ENCODE peak calls at places on chromosomes 1 and 21, in six cellular contexts. J, Q, G, C, U and Y are unnamed samples.

GRCh38 chr1:223075834-223076233 is 67.2 kb downstream of the TLR5 start:
- DNase-seq in J (no peak), C (no peak), G (no peak), Q (no peak), U (no peak), Y (no peak)

GRCh38 chr1:223886516-223886921 is 40.8 kb upstream of the TP53BP2 start:
- DNase-seq in J (no peak), U (no peak), C (no peak), Q (no peak), G (no peak), Y (no peak)

GRCh38 chr1:70411360-70411844 is 334 bp downstream of the CTH start:
- DNase-seq in C (peak; percentile 25), J (no peak), G (no peak), U (no peak), Q (no peak), Y (no peak)

GRCh38 chr1:211236633-211237321 is 22.4 kb upstream of the RCOR3 start:
- DNase-seq in J (no peak), U (no peak), G (no peak), Q (peak; percentile 23), C (peak; percentile 17), Y (no peak)

GRCh38 chr1:206706806-206707205 is 22.1 kb downstream of the MAPKAPK2 start:
- DNase-seq in Q (no peak), C (no peak), G (no peak), U (no peak), J (no peak), Y (no peak)

GRCh38 chr1:18673976-18674375 is 43.3 kb downstream of the PAX7 start:
- DNase-seq in C (no peak), J (peak; percentile 33), U (no peak), G (no peak), Q (no peak), Y (no peak)

GRCh38 chr21:17495680-17496079 is 17.2 kb upstream of the CXADR start:
- DNase-seq in G (no peak), J (no peak), Q (peak; percentile 23), C (no peak), U (no peak), Y (peak; percentile 2)

GRCh38 chr1:223834660-223835263 is 11.0 kb downstream of the TP53BP2 start:
- DNase-seq in Q (peak; percentile 85), G (no peak), C (peak; percentile 79), J (no peak), U (no peak), Y (no peak)

GRCh38 chr1:10906866-10907519 is 105.5 kb upstream of the TARDBP start:
- DNase-seq in C (no peak), J (no peak), Q (no peak), G (no peak), U (no peak), Y (no peak)

GRCh38 chr21:43693981-43694380 is 24.9 kb upstream of the PDXK start:
- DNase-seq in G (no peak), U (no peak), C (no peak), Q (no peak), J (no peak), Y (no peak)

GRCh38 chr1:115251340-115251748 is 86.7 kb downstream of the NGF start:
- DNase-seq in G (no peak), C (peak; percentile 72), U (no peak), J (no peak), Q (peak; percentile 22), Y (no peak)

GRCh38 chr1:159056069-159056698 is 20.4 kb downstream of the AIM2 start:
- DNase-seq in Q (no peak), J (no peak), G (no peak), C (no peak), U (no peak), Y (no peak)

GRCh38 chr1:201126832-201127754 is at the start of gene ASCL5:
- DNase-seq in G (peak; percentile 56), J (peak; percentile 53), C (no peak), Q (no peak), U (peak; percentile 61), Y (no peak)

GRCh38 chr1:3186526-3186921 is 117.5 kb downstream of the PRDM16 start:
- DNase-seq in J (no peak), U (peak; percentile 52), Q (peak; percentile 27), C (no peak), G (peak; percentile 53), Y (no peak)

GRCh38 chr1:8104278-8105236 is 78.4 kb upstream of the ERRFI1 start:
- DNase-seq in U (no peak), Q (no peak), J (no peak), G (no peak), C (no peak), Y (no peak)

GRCh38 chr1:103948526-103948925 is 198.8 kb downstream of the AMY1C start:
- DNase-seq in C (no peak), U (no peak), G (no peak), Q (no peak), J (peak; percentile 11), Y (no peak)

GRCh38 chr1:6178751-6179563 is 1.2 kb downstream of the CHD5 start:
- DNase-seq in J (no peak), C (no peak), G (no peak), U (peak; percentile 8), Q (no peak), Y (no peak)
- TF ChIP-seq CTCF in J (no peak), C (no peak), G (no peak), U (no peak), Q (no peak), Y (no peak)

GRCh38 chr1:113219377-113219776 is 146.4 kb downstream of the LRIG2 start:
- DNase-seq in U (peak; percentile 52), Q (no peak), J (no peak), G (peak; percentile 36), C (no peak), Y (no peak)
- TF ChIP-seq CTCF in U (peak; percentile 13), Q (peak; percentile 32), J (no peak), G (no peak), C (peak; percentile 43), Y (peak; percentile 26)

GRCh38 chr21:14736162-14736561 is 190.0 kb upstream of the SAMSN1 start:
- DNase-seq in G (no peak), C (no peak), J (no peak), U (no peak), Q (no peak), Y (no peak)

GRCh38 chr21:14739590-14739989 is 193.5 kb upstream of the SAMSN1 start:
- DNase-seq in G (no peak), Q (no peak), U (no peak), J (no peak), C (no peak), Y (no peak)

GRCh38 chr21:14737278-14737677 is 191.2 kb upstream of the SAMSN1 start:
- DNase-seq in Q (no peak), J (no peak), G (no peak), U (no peak), C (no peak), Y (no peak)

GRCh38 chr21:14736672-14737071 is 190.6 kb upstream of the SAMSN1 start:
- DNase-seq in Q (no peak), G (no peak), C (no peak), U (no peak), J (no peak), Y (no peak)

GRCh38 chr21:14737922-14738321 is 191.8 kb upstream of the SAMSN1 start:
- DNase-seq in C (peak; percentile 3), G (peak; percentile 46), Q (peak; percentile 71), J (peak; percentile 63), U (no peak), Y (no peak)
- TF ChIP-seq CTCF in C (peak; percentile 67), G (peak; percentile 62), Q (peak; percentile 70), J (peak; percentile 40), U (peak; percentile 51), Y (peak; percentile 53)

GRCh38 chr1:219745070-219745469 is 132.2 kb upstream of the ZC3H11B start:
- DNase-seq in U (no peak), J (no peak), Q (peak; percentile 34), G (no peak), C (no peak), Y (no peak)

GRCh38 chr1:219752645-219753044 is 139.7 kb upstream of the ZC3H11B start:
- DNase-seq in C (no peak), G (no peak), Q (peak; percentile 15), U (no peak), J (no peak), Y (no peak)

GRCh38 chr1:219751870-219752269 is 139.0 kb upstream of the ZC3H11B start:
- DNase-seq in J (no peak), G (no peak), C (no peak), Q (peak; percentile 61), U (no peak), Y (no peak)

GRCh38 chr1:219746141-219746540 is 133.2 kb upstream of the ZC3H11B start:
- DNase-seq in Q (no peak), U (no peak), G (no peak), J (no peak), C (no peak), Y (no peak)

GRCh38 chr1:219749370-219749769 is 136.5 kb upstream of the ZC3H11B start:
- DNase-seq in C (no peak), G (no peak), Q (no peak), U (no peak), J (no peak), Y (no peak)
- TF ChIP-seq CTCF in C (no peak), G (no peak), Q (no peak), U (no peak), J (no peak), Y (no peak)

GRCh38 chr1:230715510-230715909 is 1.6 kb upstream of the AGT start:
- DNase-seq in G (no peak), U (no peak), C (no peak), Q (no peak), J (no peak), Y (no peak)
- TF ChIP-seq CTCF in G (no peak), U (no peak), C (peak; percentile 14), Q (no peak), J (no peak), Y (no peak)

DNA sequence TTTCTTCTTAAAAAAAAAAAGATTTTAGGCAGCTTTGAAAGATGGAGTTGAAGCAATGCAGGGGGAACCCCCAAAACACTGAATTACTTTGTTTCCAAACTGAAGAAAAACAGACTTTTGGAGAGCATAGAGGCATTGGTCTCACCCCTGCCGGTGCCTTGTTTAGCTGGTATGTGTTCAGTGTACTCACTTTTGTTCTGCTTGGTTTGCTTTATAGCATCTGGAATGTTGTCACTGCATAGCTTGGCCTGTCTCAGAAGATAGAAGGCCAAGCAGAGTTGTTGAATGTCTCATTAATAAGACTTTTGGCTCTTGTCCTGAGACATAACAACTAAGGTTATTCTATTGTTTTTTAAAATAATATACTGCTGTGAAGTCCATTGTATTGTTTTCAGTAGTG is 6.9 kb downstream of the THRAP3 start:
- DNase-seq in Q (no peak), C (no peak), J (no peak), U (no peak), G (no peak), Y (no peak)
- TF ChIP-seq CTCF in Q (no peak), C (no peak), J (no peak), U (no peak), G (no peak), Y (no peak)

DNA sequence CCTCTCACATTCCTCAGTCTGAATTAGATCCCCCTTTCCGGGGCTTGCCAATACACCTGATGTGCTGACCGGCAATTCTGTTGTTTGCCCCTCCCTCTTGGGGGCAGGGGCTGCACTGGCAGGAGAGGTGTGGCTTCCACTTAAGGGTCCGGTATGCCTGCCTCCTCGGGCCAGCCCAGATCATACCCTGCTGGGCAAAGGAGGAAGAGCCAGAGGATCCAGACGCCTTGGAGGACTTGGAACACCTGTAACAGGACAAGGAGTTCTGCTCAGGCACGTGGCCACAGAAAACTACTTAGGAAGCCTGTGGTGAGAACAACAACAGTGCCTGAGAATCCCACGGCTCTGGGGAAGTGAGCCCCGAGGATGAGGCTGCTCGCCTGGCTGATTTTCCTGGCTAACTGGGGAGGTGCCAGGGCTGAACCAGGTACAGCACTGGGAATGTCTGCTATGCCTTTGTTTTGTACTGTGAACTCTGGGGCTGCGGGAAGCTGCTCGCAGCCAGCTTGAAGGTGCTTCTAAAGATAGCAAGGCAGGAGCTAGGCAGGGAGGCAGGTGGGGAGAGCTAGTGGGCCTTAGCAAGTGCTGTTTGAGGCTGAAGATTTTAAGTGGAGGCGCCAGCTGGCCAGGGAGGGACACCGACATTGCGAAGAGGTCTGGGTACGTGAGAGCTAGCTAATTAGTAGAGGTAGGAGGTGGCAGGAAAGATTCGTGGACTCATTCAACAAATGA is at the start of gene SMPDL3B:
- DNase-seq in G (peak; percentile 85), U (peak; percentile 83), Q (peak; percentile 9), J (peak; percentile 64), C (no peak), Y (no peak)
- TF ChIP-seq CTCF in G (peak; percentile 27), U (peak; percentile 18), Q (peak; percentile 14), J (no peak), C (peak; percentile 12), Y (no peak)